ENCODE peak calls at places on chromosomes 4 and X, in eight cellular contexts. Z, S, B, G, N, W, A and E are unnamed samples.
A peak's percentile ranks its signal among the peaks of the same experiment; 100 is the strongest.

GRCh38 chrX:39903343-39903742 is 194.4 kb downstream of the BCOR start:
- DNase-seq in A (no peak), G (no peak), Z (no peak), S (no peak), N (no peak), B (peak; percentile 75), W (no peak), E (no peak)

GRCh38 chrX:24485976-24486680 is 21.0 kb downstream of the PDK3 start:
- DNase-seq in Z (no peak), B (no peak), S (no peak), G (no peak), A (no peak), N (no peak), W (no peak), E (no peak)

GRCh38 chrX:124098089-124098488 is 136.6 kb downstream of the STAG2 start:
- DNase-seq in N (no peak), W (peak; percentile 25), S (no peak), G (no peak), A (no peak), B (peak; percentile 51), Z (no peak), E (no peak)

GRCh38 chr4:145956288-145956890 is 17.8 kb upstream of the ZNF827 start:
- DNase-seq in S (peak; percentile 30), B (peak; percentile 40), N (no peak), A (no peak), G (no peak), Z (no peak), W (peak; percentile 51), E (peak; percentile 46)

GRCh38 chr4:39718366-39719323 is 20.7 kb downstream of the UBE2K start:
- DNase-seq in G (no peak), A (no peak), W (no peak), Z (no peak), B (no peak), S (no peak), N (no peak), E (no peak)

GRCh38 chr4:804804-805203 is 21.1 kb downstream of the CPLX1 start:
- DNase-seq in S (no peak), Z (no peak), W (no peak), A (no peak), G (no peak), B (no peak), N (no peak), E (no peak)

GRCh38 chr4:184932343-184932742 is 85.9 kb upstream of the HELT start:
- DNase-seq in S (no peak), N (no peak), B (no peak), G (peak; percentile 72), Z (no peak), W (no peak), A (no peak), E (no peak)

GRCh38 chr4:31995943-31996901 is 1276.1 kb downstream of the PCDH7 start:
- DNase-seq in N (peak; percentile 22), S (no peak), G (no peak), A (no peak), B (no peak), Z (peak; percentile 12), W (peak; percentile 74), E (no peak)

GRCh38 chr4:26866203-26866602 is 5.6 kb downstream of the STIM2 start:
- DNase-seq in Z (no peak), S (no peak), B (no peak), G (no peak), N (no peak), W (no peak), A (no peak), E (no peak)

GRCh38 chrX:63812826-63813225 is 27.8 kb upstream of the ARHGEF9 start:
- DNase-seq in G (no peak), W (no peak), S (no peak), B (no peak), Z (no peak), A (no peak), N (no peak), E (no peak)
- TF ChIP-seq CTCF in G (no peak), W (no peak), S (no peak), B (no peak), Z (no peak), A (no peak), N (no peak), E (no peak)

DNA sequence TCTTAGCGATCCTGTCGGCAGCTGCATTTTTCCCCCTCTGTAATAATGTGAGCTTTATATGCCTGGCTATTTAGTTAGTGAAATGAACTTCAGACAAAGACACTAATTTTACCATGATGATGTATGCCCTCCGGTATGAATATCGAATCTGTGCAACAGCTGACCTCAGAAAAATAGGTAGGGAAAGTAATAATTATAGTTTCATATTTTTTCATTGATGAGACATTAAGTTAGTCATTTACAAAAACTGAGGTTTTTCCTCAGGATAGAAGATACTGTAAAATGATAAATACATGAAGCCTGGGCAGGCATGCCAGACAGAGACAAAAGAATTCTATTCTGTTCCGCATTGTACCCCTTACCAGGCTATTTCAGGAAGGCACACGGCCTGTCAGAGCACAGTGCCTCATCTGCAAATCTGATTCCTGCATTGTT is 155.8 kb downstream of the SHROOM3 start:
- DNase-seq in Z (no peak), N (no peak), B (peak; percentile 58), A (no peak), S (no peak), G (no peak), W (no peak), E (no peak)
- H3K27ac ChIP-seq in Z (no peak overlapping the region), N (peak overlapping the region; percentile 73), B (peak overlapping the region; percentile 20), A (no peak overlapping the region), S (peak overlapping the region; percentile 85), G (no peak overlapping the region), W (no peak overlapping the region), E (peak overlapping the region; percentile 75)

GRCh38 chr4:48779095-48779997 is 733 bp downstream of the FRYL start:
- DNase-seq in N (peak; percentile 73), A (peak; percentile 52), Z (peak; percentile 54), G (no peak), S (peak; percentile 68), B (peak; percentile 54), W (peak; percentile 75), E (peak; percentile 69)
- TF ChIP-seq POLR2A in N (no peak), A (no peak), Z (peak; percentile 14), G (no peak), S (no peak), B (peak; percentile 68), W (no peak), E (peak; percentile 49)

GRCh38 chrX:114712466-114712865 is 128.6 kb downstream of the HTR2C start:
- DNase-seq in A (no peak), S (no peak), N (no peak), W (no peak), B (no peak), Z (no peak), G (no peak), E (no peak)

GRCh38 chrX:114717921-114718320 is 134.0 kb downstream of the HTR2C start:
- DNase-seq in S (no peak), A (no peak), W (peak; percentile 22), N (no peak), G (no peak), Z (no peak), B (no peak), E (no peak)
- TF ChIP-seq CTCF in S (no peak), A (no peak), W (peak; percentile 41), N (no peak), G (no peak), Z (no peak), B (no peak), E (no peak)

DNA sequence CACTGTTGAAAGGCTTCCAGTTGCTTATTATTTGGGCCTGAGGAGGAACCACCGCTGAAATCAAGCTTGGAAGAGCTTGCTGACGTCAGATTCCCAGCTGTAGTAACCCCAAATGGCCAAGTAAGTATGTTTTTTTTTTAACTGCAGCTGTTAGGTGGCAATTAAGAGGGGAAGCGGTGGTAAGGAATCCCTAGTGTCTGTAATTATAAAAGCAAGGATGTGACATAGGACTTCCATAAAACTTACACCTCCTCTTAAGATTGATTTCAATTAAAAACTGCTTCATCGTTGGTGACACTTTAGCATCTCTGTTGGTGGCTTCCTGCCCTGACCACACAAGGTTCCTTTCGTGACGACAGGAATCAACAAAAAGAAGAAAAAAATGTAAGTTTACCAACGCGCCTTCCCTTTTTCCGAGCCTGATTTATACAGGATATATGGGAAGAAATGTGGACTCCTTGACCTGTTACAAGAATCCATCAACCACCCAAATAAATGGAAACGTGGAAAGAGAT is 908 bp downstream of the RELL1 start:
- DNase-seq in G (no peak), A (peak; percentile 51), W (peak; percentile 6), N (no peak), B (peak; percentile 82), Z (no peak), S (peak; percentile 29), E (no peak)
- H3K27ac ChIP-seq in G (peak overlapping the region; percentile 97), A (peak overlapping the region; percentile 94), W (no peak overlapping the region), N (peak overlapping the region; percentile 98), B (peak overlapping the region; percentile 67), Z (peak overlapping the region; percentile 97), S (peak overlapping the region; percentile 98), E (peak overlapping the region; percentile 91)

GRCh38 chr4:164977243-164978164 is at the start of gene TRIM61:
- DNase-seq in W (peak; percentile 26), S (peak; percentile 25), A (peak; percentile 26), Z (no peak), G (no peak), B (peak; percentile 54), N (peak; percentile 73), E (peak; percentile 40)
- TF ChIP-seq POLR2A in W (no peak), S (no peak), A (no peak), Z (no peak), G (no peak), B (no peak), N (no peak), E (no peak)

DNA sequence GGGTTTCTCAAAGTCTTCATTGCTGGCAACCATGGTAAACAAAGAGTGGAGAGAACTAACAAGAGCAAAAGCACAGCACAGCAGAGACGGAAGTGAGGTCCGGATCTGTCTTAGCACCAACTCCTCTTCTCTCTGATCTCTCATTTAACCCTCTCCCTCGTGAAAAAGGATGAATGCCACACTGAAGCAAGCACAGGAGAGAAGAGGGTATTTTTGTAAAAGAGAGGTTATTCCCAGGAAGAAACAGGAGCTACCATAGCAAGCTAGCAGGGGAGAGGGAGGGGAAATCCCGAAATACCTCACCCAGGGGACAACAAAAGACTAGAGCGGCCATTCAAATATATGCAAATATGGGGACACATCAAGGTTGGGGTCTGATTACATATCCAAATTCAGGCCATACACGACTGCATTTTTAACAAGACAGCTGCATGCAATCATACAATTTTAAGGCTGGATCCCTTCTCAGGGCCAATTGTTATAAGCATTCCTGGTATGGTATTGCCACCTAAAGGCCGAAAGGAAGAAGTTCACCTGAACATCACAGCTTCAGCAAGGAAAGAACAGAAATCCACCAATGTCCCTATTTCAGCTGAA is 46.6 kb downstream of the CD40LG start:
- DNase-seq in W (peak; percentile 52), A (no peak), Z (no peak), G (no peak), S (no peak), N (no peak), B (peak; percentile 58), E (no peak)
- TF ChIP-seq CTCF in W (peak; percentile 58), A (peak; percentile 11), Z (peak; percentile 53), G (peak; percentile 9), S (peak; percentile 44), N (peak; percentile 46), B (peak; percentile 67), E (peak; percentile 43)